ENCODE peak calls at places on chromosomes 6 and 20, in five cellular contexts. R, N, I, H and V are unnamed samples.

GRCh38 chr6:36443498-36443844 is 671 bp downstream of the KCTD20 start:
- DNase-seq in N (no peak), H (no peak), I (no peak), R (no peak), V (no peak)

GRCh38 chr6:43856005-43856765 is 86.2 kb downstream of the VEGFA start:
- DNase-seq in H (peak), I (peak), N (peak), R (peak), V (no peak)

GRCh38 chr6:1916334-1916985 is 306.7 kb downstream of the FOXC1 start:
- DNase-seq in N (peak), R (no peak), I (no peak), H (peak), V (no peak)

GRCh38 chr6:4660377-4661321 is 115.6 kb upstream of the CDYL start:
- DNase-seq in I (no peak), N (no peak), H (no peak), R (no peak), V (peak)

GRCh38 chr6:30719356-30719755 is 796 bp upstream of the TUBB start:
- DNase-seq in R (no peak), N (no peak), I (no peak), H (no peak), V (no peak)

GRCh38 chr20:32982617-32983458 is 21.4 kb downstream of the SUN5 start:
- DNase-seq in N (no peak), I (peak), R (no peak), H (no peak), V (no peak)

GRCh38 chr20:59985864-59986263 is 27.6 kb downstream of the CDH26 start:
- DNase-seq in H (no peak), N (no peak), I (no peak), R (no peak), V (no peak)

GRCh38 chr20:38001981-38002380 is 31.3 kb downstream of the TTI1 start:
- DNase-seq in R (no peak), N (peak), I (no peak), H (no peak), V (no peak)

GRCh38 chr20:11813106-11813890 is 104.4 kb upstream of the BTBD3 start:
- DNase-seq in I (no peak), H (no peak), N (no peak), R (no peak), V (no peak)

GRCh38 chr6:4931530-4932505 is 72.0 kb downstream of the RPP40 start:
- DNase-seq in H (no peak), R (no peak), N (no peak), I (no peak), V (no peak)

GRCh38 chr6:24451581-24452041 is 37.8 kb downstream of the GPLD1 start:
- DNase-seq in I (no peak), N (no peak), H (no peak), R (peak), V (no peak)

GRCh38 chr6:99348823-99349619 is 453 bp downstream of the FAXC start:
- DNase-seq in N (no peak), H (no peak), R (no peak), I (no peak), V (no peak)

GRCh38 chr6:118080547-118080946 is 173.5 kb downstream of the SLC35F1 start:
- DNase-seq in R (no peak), H (no peak), I (no peak), N (no peak), V (no peak)

GRCh38 chr6:136378888-136379287 is 89.2 kb upstream of the BCLAF1 start:
- DNase-seq in R (no peak), H (peak), N (no peak), I (no peak), V (no peak)

GRCh38 chr6:134060491-134061106 is 8.2 kb upstream of the SLC2A12 start:
- DNase-seq in R (no peak), I (no peak), N (peak), H (peak), V (no peak)

GRCh38 chr6:147759088-147759487 is 250.6 kb downstream of the SAMD5 start:
- DNase-seq in N (no peak), H (no peak), R (no peak), I (no peak), V (no peak)

GRCh38 chr6:18528084-18528743 is 141.1 kb downstream of the RNF144B start:
- DNase-seq in H (peak), I (no peak), N (no peak), R (no peak), V (no peak)

GRCh38 chr6:9044426-9044825 is 609.1 kb upstream of the SLC35B3 start:
- DNase-seq in I (no peak), H (no peak), R (no peak), N (no peak), V (no peak)

GRCh38 chr6:37525460-37526357 is 26.0 kb upstream of the CCDC167 start:
- DNase-seq in H (peak), I (no peak), R (no peak), N (peak), V (no peak)

GRCh38 chr6:17015551-17016381 is 86.1 kb upstream of the STMND1 start:
- DNase-seq in R (peak), I (no peak), H (peak), N (peak), V (no peak)

GRCh38 chr20:2671977-2672376 is 8.0 kb upstream of the IDH3B start:
- DNase-seq in N (no peak), I (no peak), R (no peak), H (no peak), V (no peak)
- TF ChIP-seq CTCF in N (peak), I (no peak), R (no peak), H (peak), V (no peak)

DNA sequence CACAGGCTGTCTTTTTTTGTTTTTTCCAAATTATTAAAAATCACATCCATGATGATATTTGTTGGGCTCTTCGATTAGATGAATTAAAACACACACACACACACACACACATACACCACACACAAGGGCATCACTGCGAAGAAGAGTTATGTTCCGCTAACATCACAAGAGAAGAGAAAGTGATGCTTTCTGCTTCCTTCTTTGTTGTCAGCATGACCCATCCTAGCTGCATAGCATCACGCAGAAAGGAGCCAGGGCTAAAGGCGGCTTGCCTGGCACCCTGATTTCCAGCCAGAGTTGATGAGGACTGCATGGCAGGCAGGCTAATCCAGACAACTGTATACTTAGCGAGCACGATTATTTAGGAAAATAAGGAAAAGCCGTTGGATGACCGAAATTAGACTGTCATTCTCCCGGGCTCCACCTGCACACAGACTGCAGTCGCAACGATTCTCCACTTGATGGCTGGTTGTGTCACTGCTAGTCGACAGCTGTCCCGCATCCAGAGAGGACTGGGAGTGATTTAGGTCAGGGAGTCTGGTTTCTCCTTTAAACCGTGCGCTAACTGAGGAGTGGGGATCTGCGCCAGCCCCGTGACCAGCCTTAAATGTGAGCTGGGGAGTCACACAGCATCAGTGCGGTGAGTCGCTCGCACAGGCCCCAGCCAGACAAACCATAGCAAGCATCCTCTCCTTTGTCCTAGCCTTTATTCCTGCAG is 70.6 kb upstream of the SOX4 start:
- DNase-seq in H (no peak), N (no peak), I (no peak), R (no peak), V (no peak)
- TF ChIP-seq CTCF in H (no peak), N (peak), I (no peak), R (no peak), V (no peak)

GRCh38 chr6:161891542-161891941 is 617.7 kb upstream of the AGPAT4 start:
- DNase-seq in R (no peak), I (no peak), H (no peak), N (no peak), V (no peak)

GRCh38 chr6:161889324-161889723 is 615.5 kb upstream of the AGPAT4 start:
- DNase-seq in R (no peak), H (no peak), N (no peak), I (no peak), V (no peak)

GRCh38 chr6:161890959-161891358 is 617.1 kb upstream of the AGPAT4 start:
- DNase-seq in H (no peak), R (no peak), N (no peak), I (no peak), V (no peak)

GRCh38 chr6:161894436-161894835 is 620.6 kb upstream of the AGPAT4 start:
- DNase-seq in R (no peak), H (no peak), N (no peak), I (no peak), V (no peak)

DNA sequence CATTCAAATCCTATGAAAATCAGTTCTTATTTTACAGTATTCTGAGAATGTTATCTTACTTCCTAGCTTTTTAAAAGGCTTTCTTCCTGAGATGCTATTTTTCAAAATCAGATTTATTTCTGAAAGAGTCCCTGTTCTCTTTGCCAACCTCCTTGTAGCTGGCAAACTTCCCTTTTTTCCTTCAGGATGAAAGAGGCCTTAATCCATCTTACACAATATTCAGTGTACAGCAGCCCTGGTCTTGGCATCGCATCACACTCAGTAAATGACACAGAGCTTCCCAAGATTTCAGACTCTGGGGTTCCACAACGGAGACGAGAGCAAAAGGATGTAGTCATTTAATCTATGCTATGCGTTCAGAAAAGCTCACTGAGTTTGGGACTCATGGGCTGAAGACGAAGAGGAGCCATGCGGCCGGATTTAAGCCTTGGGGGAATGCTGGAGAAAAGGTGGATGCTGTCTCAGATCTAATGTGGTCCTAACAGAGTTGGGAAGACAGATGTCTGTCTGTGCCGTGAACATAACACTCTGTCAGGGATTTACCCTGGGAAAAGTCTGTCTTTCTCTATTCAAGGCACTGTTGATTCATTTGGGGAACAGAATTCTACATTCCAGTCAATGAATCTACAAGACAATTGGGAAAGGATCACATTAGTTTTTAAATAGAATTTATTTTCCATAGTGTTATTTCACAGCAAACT is 616.4 kb upstream of the AGPAT4 start:
- DNase-seq in N (no peak), R (no peak), I (no peak), H (no peak), V (no peak)
- TF ChIP-seq CTCF in N (no peak), R (no peak), I (no peak), H (no peak), V (no peak)

GRCh38 chr6:2917065-2917464 is 14.0 kb upstream of the SERPINB9 start:
- DNase-seq in I (no peak), R (peak), N (no peak), H (no peak), V (no peak)
- TF ChIP-seq CTCF in I (no peak), R (no peak), N (peak), H (peak), V (peak)

DNA sequence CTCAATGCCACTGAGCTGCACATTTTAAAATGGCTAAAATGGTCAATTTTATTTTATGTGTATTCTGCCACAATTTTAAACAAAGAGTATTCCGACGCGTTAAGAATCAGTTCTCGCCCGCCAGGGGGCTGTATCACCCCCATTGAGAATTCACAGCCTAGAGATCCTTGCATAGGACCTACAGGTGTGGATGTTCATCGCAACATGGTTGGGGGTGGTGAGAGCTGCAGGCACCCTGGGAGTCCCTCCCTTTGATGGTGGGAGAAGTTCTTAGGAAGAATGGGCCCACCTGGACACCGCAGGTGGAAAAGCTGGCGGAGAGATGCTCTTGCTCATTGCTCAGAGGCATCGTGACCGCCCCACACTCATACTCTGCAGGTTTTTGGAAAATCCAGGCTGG is 63.5 kb downstream of the SLC2A10 start:
- DNase-seq in N (no peak), R (no peak), H (no peak), I (no peak), V (no peak)
- TF ChIP-seq CTCF in N (peak), R (no peak), H (peak), I (no peak), V (no peak)

DNA sequence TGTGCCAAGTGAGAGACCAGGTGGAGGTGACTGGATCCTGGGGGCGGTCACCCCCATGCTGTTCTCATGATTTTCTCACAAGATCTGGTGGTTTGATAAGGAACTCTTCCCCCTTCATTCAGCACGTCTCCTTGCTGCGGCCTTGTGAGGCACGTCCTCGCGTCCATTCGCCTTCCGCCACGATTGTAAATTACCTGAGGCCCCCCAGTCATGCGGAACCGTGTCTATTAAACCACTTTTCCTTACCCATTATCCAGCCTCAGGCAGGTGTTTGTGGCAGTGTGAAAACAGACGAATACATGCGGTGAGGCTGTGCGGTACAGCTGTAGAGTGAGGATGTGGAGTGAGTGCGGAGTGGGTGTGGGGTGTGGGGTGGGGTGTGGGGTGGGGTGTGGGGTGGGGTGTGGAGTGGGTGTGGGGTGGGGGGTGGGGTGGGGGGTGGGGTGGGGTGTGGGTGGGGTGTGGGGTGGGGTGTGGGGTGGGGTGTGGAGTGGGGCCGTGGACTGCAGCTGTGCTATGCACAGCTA is 12.1 kb upstream of the NTSR1 start:
- DNase-seq in R (no peak), N (no peak), H (no peak), I (no peak), V (no peak)
- TF ChIP-seq CTCF in R (no peak), N (no peak), H (no peak), I (no peak), V (no peak)

DNA sequence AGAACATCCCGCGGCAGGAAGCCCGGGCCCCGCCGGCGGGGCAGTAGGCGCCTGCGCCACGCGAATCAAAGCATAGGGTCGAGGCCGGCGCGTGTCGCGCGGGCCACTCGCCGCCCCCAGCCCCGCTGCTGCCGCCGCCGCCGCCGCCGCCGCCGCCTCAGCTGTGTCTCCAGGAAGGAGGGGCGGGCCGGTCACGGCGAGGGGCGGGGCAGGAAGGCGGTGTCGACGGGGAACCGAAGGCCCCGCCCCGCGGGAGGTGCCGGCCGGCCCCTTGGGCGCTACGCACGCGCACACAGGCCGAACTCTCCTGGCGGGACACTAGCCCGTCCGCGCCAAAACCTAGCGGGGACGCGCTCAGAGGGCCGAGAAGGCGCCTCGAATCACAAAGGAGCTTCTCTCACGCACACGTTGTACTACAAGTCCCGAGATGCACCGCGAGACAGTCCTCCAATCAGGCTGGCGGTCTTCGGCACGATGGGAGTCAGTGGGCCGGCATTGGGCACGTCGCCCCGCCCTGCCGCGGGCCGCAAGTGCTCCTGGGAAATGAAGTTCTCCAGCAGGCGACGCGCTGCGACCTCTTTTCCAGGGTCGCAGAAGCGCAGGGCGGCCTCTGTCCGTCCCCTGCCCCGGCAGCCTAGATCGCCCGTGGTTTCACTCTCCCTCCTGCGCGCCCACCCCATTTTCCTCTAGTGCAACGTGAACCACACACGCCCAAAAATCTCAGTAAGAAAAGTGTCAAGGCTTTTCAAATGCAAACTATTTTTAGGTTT is at the start of gene RALGAPA2:
- DNase-seq in R (peak), N (peak), H (peak), I (peak), V (peak)
- TF ChIP-seq CTCF in R (peak), N (no peak), H (no peak), I (no peak), V (peak)

GRCh38 chr6:158808442-158808833 is 10.7 kb downstream of the EZR start:
- DNase-seq in R (no peak), H (no peak), I (peak), N (no peak), V (no peak)
- TF ChIP-seq CTCF in R (no peak), H (no peak), I (no peak), N (no peak), V (no peak)